ENCODE peak calls at places on chromosomes 2 and 18, in four cellular contexts. I is MM.1S, V is H1, O is GM23248. Y is an unnamed sample.

GRCh38 chr2:86039178-86039962 is 66.3 kb downstream of the POLR1A start:
- DNase-seq in O (no peak), I (no peak), V (no peak), Y (no peak)

GRCh38 chr2:28755411-28755810 is 3.8 kb downstream of the PPP1CB start:
- DNase-seq in O (peak), V (no peak), I (no peak), Y (no peak)

GRCh38 chr2:5798083-5798482 is 105.9 kb downstream of the SOX11 start:
- DNase-seq in V (no peak), I (no peak), O (peak), Y (peak)

GRCh38 chr2:216604458-216604857 is 28.8 kb upstream of the IGFBP2 start:
- DNase-seq in I (no peak), O (no peak), V (no peak), Y (no peak)

GRCh38 chr2:225282858-225283693 is 116.4 kb upstream of the NYAP2 start:
- DNase-seq in I (peak), O (peak), V (no peak), Y (peak)

GRCh38 chr2:217103752-217104540 is 244.1 kb upstream of the TNP1 start:
- DNase-seq in V (no peak), O (peak), I (no peak), Y (peak)

GRCh38 chr2:44237221-44237620 is 38.1 kb upstream of the SLC3A1 start:
- DNase-seq in V (no peak), I (peak), O (no peak), Y (no peak)

GRCh38 chr2:230774348-230774951 is 61.8 kb downstream of the CAB39 start:
- DNase-seq in I (no peak), O (peak), V (no peak), Y (peak)

GRCh38 chr2:69933839-69934613 is 19.1 kb downstream of the MXD1 start:
- DNase-seq in I (no peak), O (peak), V (no peak), Y (peak)

GRCh38 chr18:47420130-47420529 is 168.7 kb upstream of the SKOR2 start:
- DNase-seq in V (no peak), I (peak), O (no peak), Y (no peak)

GRCh38 chr18:58135170-58135569 is 91.1 kb downstream of the NEDD4L start:
- DNase-seq in O (peak), I (peak), V (no peak), Y (peak)

GRCh38 chr2:231334179-231334930 is 61.2 kb upstream of the B3GNT7 start:
- DNase-seq in O (no peak), I (no peak), V (no peak), Y (peak)

GRCh38 chr18:23226930-23227728 is 91.8 kb downstream of the CABLES1 start:
- DNase-seq in I (no peak), V (no peak), O (peak), Y (peak)

GRCh38 chr2:2672249-2672648 is 341.2 kb upstream of the MYT1L start:
- DNase-seq in I (no peak), V (no peak), O (no peak), Y (no peak)

GRCh38 chr2:224612581-224612980 is 27.4 kb upstream of the CUL3 start:
- DNase-seq in I (no peak), V (no peak), O (peak), Y (no peak)

GRCh38 chr2:170816499-170817246 is at the start of gene GAD1:
- DNase-seq in O (peak), I (peak), V (peak), Y (peak)

GRCh38 chr2:202377308-202377736 is 1.2 kb downstream of the BMPR2 start:
- DNase-seq in V (peak), I (no peak), O (peak), Y (no peak)

GRCh38 chr2:1686784-1687105 is 57.6 kb downstream of the PXDN start:
- DNase-seq in V (no peak), O (no peak), I (no peak), Y (peak)

GRCh38 chr2:69253033-69253535 is 133.9 kb downstream of the GFPT1 start:
- DNase-seq in I (no peak), V (no peak), O (peak), Y (peak)

GRCh38 chr2:150561076-150561475 is 73.6 kb upstream of the RND3 start:
- DNase-seq in I (peak), V (no peak), O (no peak), Y (no peak)
- H2AFZ ChIP-seq in I (no peak), V (no peak), O (no peak), Y (no peak)

DNA sequence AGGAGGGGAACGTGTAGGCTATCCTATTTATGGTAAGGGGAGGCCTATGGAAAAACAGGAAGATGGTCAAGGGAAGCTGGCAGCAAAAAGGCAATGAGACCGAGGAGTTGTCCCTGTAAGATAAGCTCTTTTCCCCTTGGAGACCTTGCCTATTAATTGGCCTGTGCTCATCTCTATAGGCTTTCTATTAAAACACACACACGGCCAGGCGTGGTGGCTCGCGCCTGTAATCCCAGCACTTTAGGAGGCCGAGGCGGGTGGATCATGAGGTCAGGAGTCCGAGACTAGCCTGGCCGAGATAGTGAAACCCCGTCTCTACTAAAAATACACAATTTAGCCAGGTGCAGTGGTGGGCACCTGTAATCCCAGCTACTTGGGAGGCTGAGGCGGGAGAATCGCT is 32.1 kb downstream of the EPAS1 start:
- DNase-seq in I (no peak), O (no peak), V (no peak), Y (no peak)
- TF ChIP-seq EZH2 in I (no peak), O (no peak), V (no peak), Y (no peak)

GRCh38 chr2:37326866-37327634 is 2.4 kb upstream of the PRKD3 start:
- DNase-seq in V (no peak), I (no peak), O (peak), Y (no peak)
- H3K27ac ChIP-seq in V (no peak), I (peak), O (peak), Y (no peak)

DNA sequence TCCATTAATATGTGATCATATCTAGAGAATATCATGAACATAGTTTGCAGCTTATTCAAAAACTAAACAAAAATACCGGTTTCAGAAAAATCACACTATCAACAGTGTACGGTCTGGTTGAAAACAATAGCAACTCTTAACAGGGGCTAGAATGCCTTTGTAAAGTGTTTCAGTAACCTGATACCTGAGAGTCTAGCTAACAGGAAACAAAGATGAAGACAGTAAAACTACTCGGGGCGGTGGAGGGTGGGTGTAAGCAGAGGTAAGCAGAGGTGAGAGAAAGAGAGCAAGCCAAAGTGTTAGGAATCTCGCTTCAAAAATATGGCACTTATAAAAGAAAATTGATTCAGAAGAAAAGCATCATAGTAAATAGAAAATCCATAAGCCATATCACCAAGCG is 109.0 kb upstream of the RGPD4 start:
- DNase-seq in V (no peak), I (no peak), O (no peak), Y (no peak)
- H2AFZ ChIP-seq in V (peak), I (no peak), O (no peak), Y (no peak)

DNA sequence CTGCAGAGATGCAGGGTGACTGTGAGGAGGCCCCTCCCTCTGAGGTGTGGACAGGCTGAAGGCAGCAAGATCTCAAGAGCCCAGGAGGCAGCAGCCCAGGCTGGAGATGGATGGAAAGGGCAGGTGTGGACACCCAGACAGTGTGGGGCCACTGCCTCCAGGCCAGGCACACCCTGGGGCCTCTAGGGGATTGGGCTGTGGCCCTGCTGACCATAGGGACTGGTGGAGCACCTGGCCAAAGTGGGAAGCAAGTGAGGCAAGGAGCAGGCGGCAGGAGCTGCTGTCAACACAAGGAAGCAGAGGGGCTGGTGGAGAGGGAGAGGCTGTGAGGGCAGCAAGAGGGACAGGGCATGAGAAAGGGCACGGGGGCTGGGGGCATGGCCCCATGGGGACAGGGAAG is 10.8 kb downstream of the SNED1 start:
- DNase-seq in O (no peak), I (no peak), V (no peak), Y (no peak)
- TF ChIP-seq EZH2 in O (no peak), I (no peak), V (no peak), Y (no peak)

GRCh38 chr2:98459776-98460175 is 15.1 kb downstream of the INPP4A start:
- DNase-seq in I (peak), V (no peak), O (no peak), Y (no peak)

GRCh38 chr2:98463081-98463481 is 18.4 kb downstream of the INPP4A start:
- DNase-seq in V (no peak), I (peak), O (no peak), Y (no peak)

GRCh38 chr2:98463551-98463971 is 18.9 kb downstream of the INPP4A start:
- DNase-seq in V (no peak), I (peak), O (no peak), Y (no peak)

GRCh38 chr2:98460573-98461560 is 16.2 kb downstream of the INPP4A start:
- DNase-seq in O (no peak), V (no peak), I (peak), Y (no peak)

DNA sequence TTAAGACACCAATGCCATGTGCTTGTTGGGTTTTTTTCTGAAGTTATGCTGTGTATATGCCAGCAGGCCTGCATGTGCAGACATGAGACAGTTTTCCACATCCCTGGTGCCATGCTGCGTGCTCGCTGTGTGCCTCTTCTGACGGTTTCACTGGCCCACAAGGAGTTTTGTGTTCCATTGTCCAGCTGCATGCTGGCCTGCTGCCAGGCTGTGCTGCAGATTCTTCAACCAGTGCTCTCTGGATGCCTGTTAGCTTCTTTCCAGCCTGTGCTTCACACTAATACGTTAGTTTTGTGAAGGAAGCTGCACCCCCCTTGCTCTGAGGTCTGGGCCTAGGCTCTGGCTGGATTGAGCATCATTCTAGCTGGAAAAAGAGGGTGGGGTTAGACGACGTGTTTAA is 17.0 kb downstream of the INPP4A start:
- DNase-seq in I (no peak), V (no peak), O (no peak), Y (no peak)
- H3K27ac ChIP-seq in I (peak), V (no peak), O (no peak), Y (no peak)

GRCh38 chr18:3538954-3539617 is 89.1 kb downstream of the TGIF1 start:
- DNase-seq in V (no peak), O (peak), I (no peak), Y (no peak)

GRCh38 chr18:3538456-3538855 is 88.5 kb downstream of the TGIF1 start:
- DNase-seq in I (no peak), O (peak), V (no peak), Y (no peak)

GRCh38 chr18:3540805-3541548 is 91.0 kb downstream of the TGIF1 start:
- DNase-seq in O (no peak), V (no peak), I (no peak), Y (no peak)

GRCh38 chr18:3544537-3544936 is 94.6 kb downstream of the TGIF1 start:
- DNase-seq in O (no peak), V (no peak), I (no peak), Y (no peak)

GRCh38 chr18:3541549-3542386 is 91.8 kb downstream of the TGIF1 start:
- DNase-seq in I (no peak), V (no peak), O (no peak), Y (no peak)
- H2AFZ ChIP-seq in I (no peak), V (no peak), O (no peak), Y (no peak)

DNA sequence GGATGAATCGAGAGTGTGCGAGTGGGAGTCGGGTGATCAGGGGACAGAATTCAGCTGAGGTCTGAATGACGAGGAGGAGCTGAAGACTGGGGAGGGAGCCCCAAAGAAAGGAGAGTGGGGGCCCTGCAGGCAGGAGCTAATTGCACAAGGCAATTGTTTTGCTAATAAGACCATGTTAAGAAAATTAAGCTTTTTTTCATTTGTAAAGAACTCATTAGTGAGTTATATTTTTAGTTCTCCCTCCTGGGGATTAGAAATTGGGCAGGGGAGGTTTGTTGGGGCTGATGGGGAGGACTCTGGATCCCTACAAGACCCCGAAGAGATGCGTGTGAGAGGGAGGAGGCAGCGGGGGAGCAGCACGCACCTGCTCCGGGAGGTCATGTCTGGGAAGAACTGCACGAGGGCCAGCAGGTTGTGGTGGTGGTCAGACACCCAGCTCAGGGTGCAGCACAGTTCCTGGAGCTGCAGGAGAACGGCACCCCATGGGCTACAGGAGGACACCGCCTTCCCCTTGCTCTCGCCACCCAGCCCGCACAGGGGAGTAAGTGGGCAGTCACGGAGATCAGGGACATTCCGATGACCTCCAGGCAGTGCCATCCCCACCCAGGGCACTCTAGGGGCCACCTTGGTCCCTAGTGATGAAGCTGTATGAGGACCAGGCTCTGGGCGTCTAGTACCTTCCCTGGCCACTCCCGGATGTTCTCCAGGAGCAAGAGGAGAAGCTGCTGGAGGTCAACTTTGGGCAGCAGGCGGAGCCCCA is 51.1 kb upstream of the SEMA4C start:
- DNase-seq in V (no peak), O (no peak), I (no peak), Y (no peak)
- TF ChIP-seq EZH2 in V (no peak), O (no peak), I (no peak), Y (no peak)

Y was measured in fibroblast of lung.